ENCODE peak calls at places on chromosomes 11 and 22, in five cellular contexts. F, Q, B, L and E are unnamed samples.

GRCh38 chr11:2775626-2776350 is 76.0 kb upstream of the KCNQ1OT1 start:
- DNase-seq in L (no peak), B (peak; percentile 1), F (peak; percentile 13), Q (no peak), E (no peak)

GRCh38 chr11:72836111-72836510 is 21.9 kb downstream of the ATG16L2 start:
- DNase-seq in L (no peak), B (no peak), Q (peak; percentile 31), F (no peak), E (no peak)

GRCh38 chr11:119195680-119196079 is 10.4 kb downstream of the NHERF4 start:
- DNase-seq in L (peak; percentile 70), B (peak; percentile 43), F (no peak), Q (peak; percentile 50), E (peak; percentile 80)

GRCh38 chr11:117589024-117589423 is 208.0 kb downstream of the DSCAML1 start:
- DNase-seq in B (no peak), F (no peak), L (no peak), Q (no peak), E (no peak)

GRCh38 chr11:129425214-129425613 is 49.6 kb downstream of the BARX2 start:
- DNase-seq in Q (no peak), F (no peak), L (no peak), B (no peak), E (no peak)

GRCh38 chr11:19055905-19056304 is 4.6 kb downstream of the MRGPRX2 start:
- DNase-seq in L (no peak), B (no peak), Q (no peak), F (no peak), E (no peak)

GRCh38 chr11:115042002-115042401 is 363.7 kb downstream of the NXPE2 start:
- DNase-seq in F (no peak), B (no peak), L (no peak), Q (no peak), E (no peak)

GRCh38 chr11:126139541-126140091 is 71.8 kb downstream of the RPUSD4 start:
- DNase-seq in F (no peak), B (peak; percentile 38), L (no peak), Q (peak; percentile 83), E (peak; percentile 33)

GRCh38 chr11:70641366-70641765 is 243.0 kb downstream of the CTTN start:
- DNase-seq in Q (no peak), B (no peak), F (no peak), L (no peak), E (no peak)

GRCh38 chr11:78419327-78419726 is 1.7 kb upstream of the GAB2 start:
- DNase-seq in Q (peak; percentile 99), L (no peak), B (peak; percentile 73), F (no peak), E (peak; percentile 97)

GRCh38 chr11:70527046-70527395 is 128.7 kb downstream of the CTTN start:
- DNase-seq in Q (no peak), F (no peak), L (no peak), B (no peak), E (no peak)

GRCh38 chr11:59206635-59207034 is 6.1 kb downstream of the MPEG1 start:
- DNase-seq in L (peak; percentile 21), Q (peak; percentile 38), B (peak; percentile 60), F (no peak), E (peak; percentile 58)

GRCh38 chr11:66268953-66269906 is 791 bp downstream of the RAB1B start:
- DNase-seq in Q (peak; percentile 25), L (no peak), B (peak; percentile 36), F (no peak), E (peak; percentile 46)

GRCh38 chr22:24827305-24827704 is 21.3 kb downstream of the SGSM1 start:
- DNase-seq in B (peak; percentile 88), F (no peak), Q (no peak), L (no peak), E (no peak)

GRCh38 chr11:1460994-1461805 is 25.4 kb downstream of the MOB2 start:
- DNase-seq in Q (peak; percentile 25), F (no peak), L (no peak), B (no peak), E (no peak)
- H3K4me3 ChIP-seq in Q (no peak overlapping the region), F (no peak overlapping the region), L (no peak overlapping the region), B (no peak overlapping the region), E (no peak overlapping the region)

GRCh38 chr11:12182650-12183511 is 72.5 kb downstream of the MICAL2 start:
- DNase-seq in F (no peak), B (no peak), Q (peak; percentile 95), L (peak; percentile 74), E (peak; percentile 94)
- H3K4me3 ChIP-seq in F (no peak overlapping the region), B (no peak overlapping the region), Q (no peak overlapping the region), L (peak overlapping the region; percentile 2), E (no peak overlapping the region)

DNA sequence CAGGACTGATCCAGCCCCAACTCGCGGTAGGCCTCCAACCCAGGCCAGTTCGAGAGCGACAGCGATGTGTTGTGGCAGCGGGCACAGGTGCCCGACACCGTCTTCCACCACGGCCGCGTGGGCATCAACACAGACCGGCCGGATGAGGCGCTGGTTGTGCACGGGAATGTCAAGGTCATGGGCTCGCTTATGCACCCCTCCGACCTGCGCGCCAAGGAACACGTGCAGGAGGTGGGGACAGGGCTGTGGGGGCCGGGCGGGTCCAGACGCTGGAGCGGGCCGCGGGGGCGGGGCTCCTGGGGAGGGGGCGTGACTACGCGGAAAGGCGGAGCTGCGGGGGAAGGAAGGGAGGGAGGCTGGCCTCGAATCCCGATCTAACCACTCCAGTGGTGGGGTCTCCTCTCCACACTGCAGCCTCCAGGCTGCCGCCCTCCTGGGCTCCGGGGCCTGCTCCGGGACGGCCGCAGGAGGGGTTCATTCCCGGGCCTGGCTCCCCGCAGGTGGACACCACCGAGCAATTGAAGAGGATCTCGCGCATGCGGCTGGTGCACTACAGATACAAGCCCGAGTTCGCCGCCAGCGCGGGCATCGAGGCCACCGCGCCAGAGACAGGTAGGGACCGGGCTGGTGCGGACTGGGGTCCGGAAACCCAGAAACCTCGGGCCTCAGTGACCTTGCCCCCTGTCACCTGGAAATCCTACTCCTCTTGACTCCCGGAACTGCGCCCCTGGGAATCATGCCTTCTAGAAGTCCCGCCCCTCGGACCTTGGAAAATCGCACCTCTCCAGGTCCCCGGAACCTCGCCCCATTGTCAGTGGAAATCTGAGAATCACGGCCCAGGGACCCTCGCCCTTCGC is 14.9 kb downstream of the TMEM258 start:
- DNase-seq in L (no peak), B (peak; percentile 89), F (no peak), Q (no peak), E (no peak)
- H3K4me3 ChIP-seq in L (no peak overlapping the region), B (no peak overlapping the region), F (no peak overlapping the region), Q (no peak overlapping the region), E (no peak overlapping the region)

DNA sequence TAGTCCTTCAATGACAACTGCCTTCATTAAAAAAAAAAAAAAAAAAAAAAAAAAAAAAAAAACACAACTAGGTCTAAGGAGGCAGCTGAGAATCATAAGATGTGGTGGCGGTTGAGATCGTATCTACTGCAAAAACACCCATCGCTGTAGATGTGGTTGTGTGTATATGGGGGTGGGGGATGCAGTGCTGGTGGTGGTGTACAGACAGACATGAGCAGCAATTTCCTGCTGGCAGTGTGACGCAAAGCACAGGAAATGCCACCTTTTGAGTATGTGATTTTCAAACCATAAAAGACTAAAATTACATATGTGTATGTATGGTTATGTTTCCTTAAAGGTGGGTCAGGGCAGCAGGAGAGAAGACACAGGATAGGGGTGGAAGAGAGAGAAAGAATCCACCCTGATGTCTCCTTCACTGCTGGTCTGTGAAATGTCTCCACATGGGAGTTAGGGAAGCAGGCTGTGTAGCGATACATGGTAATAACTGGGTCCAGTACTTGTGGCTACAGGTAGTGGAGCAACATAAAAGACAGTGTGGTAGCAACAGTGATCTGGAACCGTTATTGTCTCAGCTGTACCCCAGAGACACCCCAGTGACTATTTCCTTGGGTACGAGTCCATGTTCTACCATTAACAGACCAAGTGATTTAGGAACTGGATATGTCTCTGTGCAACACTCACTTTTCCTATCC is 57.9 kb downstream of the SYTL2 start:
- DNase-seq in Q (no peak), L (no peak), B (peak; percentile 51), F (peak; percentile 35), E (no peak)
- H3K4me3 ChIP-seq in Q (no peak overlapping the region), L (no peak overlapping the region), B (no peak overlapping the region), F (no peak overlapping the region), E (no peak overlapping the region)

DNA sequence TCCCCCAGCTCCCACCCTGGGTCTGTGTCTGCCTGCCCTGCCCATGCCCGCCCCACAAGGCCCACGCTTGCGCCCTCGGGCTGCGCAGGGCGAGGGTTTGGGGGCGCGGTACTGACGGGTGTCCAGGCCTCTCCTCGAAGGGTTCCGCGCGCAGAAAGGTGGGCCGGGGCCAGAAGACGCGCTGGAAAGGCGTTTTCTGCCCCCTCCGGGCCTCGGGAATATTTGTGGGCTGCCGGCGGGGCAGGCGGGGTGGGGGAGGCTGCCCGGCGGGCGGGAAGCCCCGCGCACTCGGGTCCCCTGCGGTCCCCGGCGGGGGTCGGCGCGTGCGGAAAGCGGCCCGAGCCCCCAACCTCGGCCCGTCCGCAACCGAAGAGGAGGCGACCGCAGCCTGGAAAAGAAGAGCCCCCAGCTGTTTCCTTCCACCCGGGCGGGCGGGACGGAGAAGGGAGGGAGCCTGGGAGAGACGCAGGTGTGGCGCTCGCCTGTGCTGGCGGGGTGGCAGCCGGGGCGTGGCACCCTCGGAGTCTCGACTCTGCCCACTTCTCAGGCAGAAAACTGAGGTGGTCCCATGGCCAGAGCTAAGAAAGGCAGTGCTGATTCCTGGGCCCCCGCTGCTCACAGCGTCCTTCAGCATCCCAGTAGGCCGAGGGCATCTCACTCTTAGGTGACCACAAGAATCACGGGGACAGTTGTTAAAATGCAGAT is 59.0 kb downstream of the THAP12 start:
- DNase-seq in F (no peak), L (no peak), B (peak; percentile 67), Q (no peak), E (no peak)
- H3K4me3 ChIP-seq in F (no peak overlapping the region), L (no peak overlapping the region), B (peak overlapping the region; percentile 32), Q (no peak overlapping the region), E (no peak overlapping the region)